ENCODE peak calls at places on chromosomes 13 and 19, in nine cellular contexts. B is C1 segment of cervical spinal cord, D is esophagus squamous epithelium, I is HS-27A, K is T follicular helper cell, Y is GM23338, G is HTR-8/SVneo, Z is left lung, U is left ventricle myocardium superior. A is an unnamed sample.

GRCh38 chr19:12997967-12998940 is 3.0 kb downstream of the NFIX start:
- DNase-seq in B (no peak), D (no peak), I (no peak), K (no peak), Y (no peak), G (no peak), Z (no peak), U (no peak), A (no peak)

GRCh38 chr13:41502676-41503075 is 45.3 kb downstream of the RGCC start:
- DNase-seq in B (no peak), D (no peak), I (no peak), K (peak; percentile 15), Y (no peak), G (no peak), Z (no peak), U (no peak), A (no peak)

GRCh38 chr13:98112456-98112855 is 30.4 kb upstream of the FARP1 start:
- DNase-seq in B (no peak), D (no peak), I (no peak), K (no peak), Y (no peak), G (no peak), Z (no peak), U (no peak), A (no peak)

GRCh38 chr13:29543230-29544215 is 52.0 kb downstream of the SLC7A1 start:
- DNase-seq in B (peak; percentile 23), D (no peak), I (no peak), K (no peak), Y (peak; percentile 31), G (peak; percentile 37), Z (no peak), U (no peak), A (no peak)

GRCh38 chr13:28678809-28679208 is 19.9 kb downstream of the POMP start:
- DNase-seq in B (no peak), D (no peak), I (no peak), K (no peak), Y (peak; percentile 24), G (no peak), Z (no peak), U (no peak), A (no peak)

GRCh38 chr13:42422681-42423080 is 150.7 kb downstream of the AKAP11 start:
- DNase-seq in B (no peak), D (no peak), I (no peak), K (no peak), Y (no peak), G (no peak), Z (no peak), U (no peak), A (no peak)

GRCh38 chr19:31674503-31675186 is 325.4 kb upstream of the TSHZ3 start:
- DNase-seq in B (no peak), D (no peak), I (no peak), K (no peak), Y (no peak), G (no peak), Z (no peak), U (no peak), A (no peak)

GRCh38 chr13:109345433-109345941 is 440.9 kb downstream of the IRS2 start:
- DNase-seq in B (no peak), D (no peak), I (peak; percentile 27), K (no peak), Y (no peak), G (no peak), Z (no peak), U (no peak), A (no peak)

GRCh38 chr19:16259385-16260159 is 61.9 kb downstream of the AP1M1 start:
- DNase-seq in B (no peak), D (peak; percentile 31), I (no peak), K (no peak), Y (no peak), G (no peak), Z (no peak), U (peak; percentile 57), A (no peak)

GRCh38 chr19:47707135-47707925 is 5.9 kb upstream of the EHD2 start:
- DNase-seq in B (peak; percentile 43), D (no peak), I (no peak), K (peak; percentile 54), Y (peak; percentile 96), G (peak; percentile 73), Z (peak; percentile 84), U (peak; percentile 78), A (peak; percentile 57)

GRCh38 chr13:25708268-25708667 is 336.5 kb downstream of the ATP8A2 start:
- DNase-seq in B (no peak), D (no peak), I (no peak), K (no peak), Y (no peak), G (no peak), Z (no peak), U (no peak), A (no peak)

GRCh38 chr19:34365463-34366401 is 736 bp downstream of the GPI start:
- DNase-seq in B (peak; percentile 52), D (no peak), I (no peak), K (no peak), Y (peak; percentile 47), G (no peak), Z (peak; percentile 86), U (peak; percentile 64), A (no peak)

GRCh38 chr19:4722671-4723464 is 774 bp downstream of the DPP9 start:
- DNase-seq in B (peak; percentile 33), D (no peak), I (no peak), K (no peak), Y (no peak), G (no peak), Z (no peak), U (no peak), A (no peak)

GRCh38 chr19:28466107-28467045 is 746.6 kb downstream of the UQCRFS1 start:
- DNase-seq in B (no peak), D (no peak), I (peak; percentile 14), K (peak; percentile 25), Y (peak; percentile 78), G (no peak), Z (no peak), U (peak; percentile 74), A (peak; percentile 3)

GRCh38 chr13:100382787-100383186 is 205.8 kb downstream of the GGACT start:
- DNase-seq in B (no peak), D (no peak), I (no peak), K (no peak), Y (no peak), G (no peak), Z (no peak), U (no peak), A (no peak)

GRCh38 chr19:55146648-55147218 is 2.3 kb downstream of the TNNT1 start:
- DNase-seq in B (no peak), D (no peak), I (no peak), K (no peak), Y (peak; percentile 96), G (peak; percentile 81), Z (no peak), U (no peak), A (no peak)

GRCh38 chr13:24083722-24084421 is 76.6 kb upstream of the SPATA13 start:
- DNase-seq in B (no peak), D (no peak), I (no peak), K (no peak), Y (no peak), G (no peak), Z (no peak), U (no peak), A (no peak)

GRCh38 chr19:40623403-40624239 is 22.5 kb downstream of the LTBP4 start:
- DNase-seq in B (no peak), D (no peak), I (no peak), K (no peak), Y (peak; percentile 98), G (no peak), Z (peak; percentile 80), U (peak; percentile 53), A (no peak)

GRCh38 chr13:95553614-95554385 is 1.3 kb downstream of the CLDN10 start:
- DNase-seq in B (no peak), D (no peak), I (no peak), K (no peak), Y (peak; percentile 57), G (no peak), Z (peak; percentile 79), U (peak; percentile 38), A (no peak)

GRCh38 chr13:50682966-50683365 is 160.5 kb downstream of the DLEU7 start:
- DNase-seq in B (no peak), D (no peak), I (no peak), K (no peak), Y (no peak), G (no peak), Z (no peak), U (no peak), A (no peak)

GRCh38 chr13:26222523-26223046 is 471 bp upstream of the RNF6 start:
- DNase-seq in B (no peak), D (no peak), I (no peak), K (no peak), Y (no peak), G (no peak), Z (no peak), U (no peak), A (no peak)

GRCh38 chr19:38977445-38978314 is 2.1 kb upstream of the FBXO17 start:
- DNase-seq in B (no peak), D (no peak), I (no peak), K (no peak), Y (no peak), G (no peak), Z (no peak), U (no peak), A (no peak)

GRCh38 chr19:17581211-17581874 is 25.9 kb downstream of the COLGALT1 start:
- DNase-seq in B (no peak), D (no peak), I (no peak), K (no peak), Y (no peak), G (no peak), Z (no peak), U (no peak), A (no peak)

GRCh38 chr13:91153372-91153771 is 194.1 kb upstream of the MIR17HG start:
- DNase-seq in B (no peak), D (no peak), I (no peak), K (no peak), Y (no peak), G (no peak), Z (no peak), U (no peak), A (no peak)

GRCh38 chr13:65926750-65927171 is 1303.4 kb downstream of the PCDH9 start:
- DNase-seq in B (peak; percentile 1), D (no peak), I (no peak), K (no peak), Y (peak; percentile 75), G (no peak), Z (no peak), U (peak; percentile 67), A (no peak)

GRCh38 chr19:48835734-48836088 is 580 bp downstream of the HSD17B14 start:
- DNase-seq in B (peak; percentile 87), D (peak; percentile 51), I (peak; percentile 72), K (peak; percentile 90), Y (peak; percentile 98), G (peak; percentile 90), Z (peak; percentile 94), U (peak; percentile 96), A (peak; percentile 87)

GRCh38 chr13:78239681-78240080 is 321.1 kb upstream of the EDNRB start:
- DNase-seq in B (no peak), D (no peak), I (no peak), K (no peak), Y (peak; percentile 13), G (no peak), Z (no peak), U (no peak), A (no peak)

GRCh38 chr13:28657784-28658538 is 969 bp upstream of the POMP start:
- DNase-seq in B (no peak), D (no peak), I (no peak), K (no peak), Y (no peak), G (no peak), Z (no peak), U (no peak), A (no peak)

GRCh38 chr13:29581666-29582065 is 13.8 kb downstream of the SLC7A1 start:
- DNase-seq in B (no peak), D (no peak), I (no peak), K (no peak), Y (peak; percentile 50), G (no peak), Z (no peak), U (no peak), A (no peak)

GRCh38 chr13:96141032-96141431 is 51.1 kb downstream of the HS6ST3 start:
- DNase-seq in B (no peak), D (no peak), I (no peak), K (no peak), Y (peak; percentile 66), G (no peak), Z (no peak), U (no peak), A (no peak)

GRCh38 chr19:48355555-48355954 is 8.2 kb downstream of the TMEM143 start:
- DNase-seq in B (no peak), D (no peak), I (no peak), K (no peak), Y (peak; percentile 32), G (no peak), Z (no peak), U (no peak), A (no peak)

A was measured in activated effector memory CD4-positive, alpha-beta T cell treated with Interleukin-2 at 50 U/mL for 16 hours.